ENCODE peak calls at places on chromosomes 11 and 22, in six cellular contexts. R, J, Z, Q, N and B are unnamed samples.

GRCh38 chr11:119108857-119109221 is 1.7 kb downstream of the C2CD2L start:
- DNase-seq in R (no peak), Q (no peak), Z (no peak), N (no peak), J (no peak), B (no peak)

GRCh38 chr11:20155683-20156279 is 4.5 kb downstream of the DBX1 start:
- DNase-seq in N (no peak), R (peak), Q (no peak), J (no peak), Z (no peak), B (no peak)

GRCh38 chr11:113189909-113190667 is 124.3 kb upstream of the TTC12 start:
- DNase-seq in R (no peak), Z (peak), Q (no peak), J (no peak), N (no peak), B (no peak)

GRCh38 chr11:18714443-18714780 is 11.6 kb downstream of the IGSF22 start:
- DNase-seq in Q (no peak), J (no peak), Z (no peak), N (no peak), R (no peak), B (no peak)

GRCh38 chr11:110675548-110675947 is 36.7 kb downstream of the ARHGAP20 start:
- DNase-seq in Q (no peak), Z (no peak), N (no peak), R (no peak), J (no peak), B (no peak)

GRCh38 chr11:121613724-121614123 is 161.0 kb upstream of the SORL1-AS1 start:
- DNase-seq in N (peak), Q (no peak), R (no peak), J (no peak), Z (no peak), B (no peak)

GRCh38 chr22:48754611-48755331 is 1072.9 kb downstream of the BRD1 start:
- DNase-seq in N (no peak), Z (no peak), R (peak), J (no peak), Q (no peak), B (no peak)

GRCh38 chr11:107427569-107428180 is 29.9 kb downstream of the CWF19L2 start:
- DNase-seq in N (no peak), R (no peak), J (no peak), Z (no peak), Q (no peak), B (no peak)

GRCh38 chr11:113587318-113587739 is 112.1 kb upstream of the DRD2 start:
- DNase-seq in R (peak), J (no peak), N (peak), Q (no peak), Z (no peak), B (no peak)

GRCh38 chr11:78438298-78438975 is 20.8 kb upstream of the GAB2 start:
- DNase-seq in J (no peak), R (no peak), Q (no peak), Z (no peak), N (no peak), B (no peak)

GRCh38 chr11:46661836-46662235 is 38.6 kb downstream of the ARHGAP1 start:
- DNase-seq in R (no peak), N (no peak), Z (no peak), J (no peak), Q (no peak), B (no peak)

GRCh38 chr22:42848941-42849340 is 8.1 kb downstream of the ARFGAP3 start:
- DNase-seq in N (no peak), Q (no peak), R (no peak), Z (peak), J (no peak), B (no peak)

GRCh38 chr22:42367980-42368378 is 64.2 kb downstream of the NFAM1 start:
- DNase-seq in Q (no peak), J (no peak), R (no peak), N (no peak), Z (peak), B (no peak)

GRCh38 chr11:126499124-126499752 is 143.8 kb downstream of the ST3GAL4 start:
- DNase-seq in Q (no peak), R (no peak), Z (no peak), J (no peak), N (no peak), B (no peak)

GRCh38 chr22:47328550-47329243 is 566.2 kb downstream of the TBC1D22A start:
- DNase-seq in N (peak), Z (peak), J (no peak), Q (peak), R (no peak), B (no peak)

GRCh38 chr11:60857378-60858232 is 1.9 kb upstream of the PTGDR2 start:
- DNase-seq in N (peak), J (no peak), Q (no peak), Z (no peak), R (no peak), B (no peak)

GRCh38 chr11:72239849-72240460 is 4.0 kb downstream of the PHOX2A start:
- DNase-seq in R (peak), N (no peak), J (no peak), Q (peak), Z (peak), B (no peak)

DNA sequence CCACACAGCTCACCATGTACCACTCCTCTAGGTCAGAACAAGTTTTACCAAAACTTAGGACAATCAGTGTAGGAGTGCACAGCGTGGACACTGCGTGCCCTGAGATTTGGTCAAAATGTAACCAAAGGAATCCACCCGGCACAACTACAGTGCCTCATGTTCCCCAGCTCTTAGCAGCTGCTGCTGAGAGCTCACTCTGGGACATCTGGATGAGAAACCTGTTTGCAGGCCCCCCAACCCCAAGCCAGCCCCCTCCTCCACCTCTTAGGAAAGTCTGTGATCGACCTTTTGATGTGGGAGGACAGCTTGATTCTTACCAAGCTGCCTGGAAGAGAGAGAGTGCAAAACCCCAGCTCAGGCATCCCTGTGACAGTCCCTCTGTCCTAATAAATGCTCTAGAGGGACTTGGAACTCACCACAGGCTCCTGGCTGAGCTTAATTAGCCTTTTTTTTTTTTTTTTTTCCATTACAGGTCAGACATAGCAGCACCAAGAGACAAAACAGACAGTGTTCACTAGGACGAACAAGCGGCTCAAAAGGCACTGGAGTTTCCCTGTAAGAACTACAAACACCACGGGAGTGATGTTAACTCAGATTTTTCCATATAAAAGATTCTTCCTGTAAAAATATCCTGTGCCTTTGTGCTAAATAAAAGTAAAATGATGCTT is 101.2 kb upstream of the AKIP1 start:
- DNase-seq in Q (no peak), N (no peak), R (peak), Z (no peak), J (no peak), B (no peak)
- H3K4me3 ChIP-seq in Q (peak), N (peak), R (peak), Z (peak), J (no peak), B (peak)

GRCh38 chr11:85889676-85890579 is 34.7 kb downstream of the CCDC83 start:
- DNase-seq in R (peak), J (no peak), N (peak), Q (no peak), Z (no peak), B (no peak)

GRCh38 chr11:85886089-85887056 is 31.2 kb downstream of the CCDC83 start:
- DNase-seq in Q (no peak), R (no peak), Z (no peak), J (no peak), N (peak), B (no peak)

GRCh38 chr11:85884581-85885021 is 29.4 kb downstream of the CCDC83 start:
- DNase-seq in N (peak), J (no peak), Q (no peak), Z (no peak), R (no peak), B (no peak)
- H3K27ac ChIP-seq in N (no peak), J (no peak), Q (no peak), Z (no peak), R (no peak), B (no peak)

GRCh38 chr22:39175127-39176066 is 22.9 kb upstream of the CBX7 start:
- DNase-seq in J (no peak), Z (no peak), N (no peak), R (peak), Q (no peak), B (no peak)
- H3K4me3 ChIP-seq in J (no peak), Z (no peak), N (no peak), R (no peak), Q (no peak), B (no peak)

DNA sequence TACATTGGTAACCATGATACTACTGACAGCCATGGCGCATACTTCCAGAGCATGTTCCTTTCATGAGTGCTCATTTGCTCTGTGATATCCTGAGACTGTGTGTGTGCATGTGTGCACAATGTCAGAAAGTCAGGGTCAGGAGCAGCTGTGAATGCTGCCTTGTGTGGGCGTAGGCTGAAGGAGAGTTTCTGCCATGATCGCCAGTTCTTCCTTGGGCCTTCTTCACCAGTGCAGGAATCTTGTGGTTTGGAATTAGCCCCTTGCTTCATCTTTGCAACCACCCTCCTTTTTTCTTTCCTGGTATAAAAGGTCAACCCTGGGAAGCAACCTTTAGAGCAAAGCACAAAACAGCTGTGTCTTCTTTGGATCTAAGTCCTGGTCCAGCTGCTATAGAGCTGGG is 10.3 kb downstream of the TUBA8 start:
- DNase-seq in Q (no peak), N (no peak), R (no peak), J (no peak), Z (no peak), B (no peak)
- H3K27ac ChIP-seq in Q (peak), N (no peak), R (no peak), J (no peak), Z (no peak), B (no peak)

GRCh38 chr11:853682-854448 is 11.2 kb downstream of the TSPAN4 start:
- DNase-seq in J (no peak), Z (no peak), R (no peak), N (no peak), Q (no peak), B (no peak)
- H3K4me3 ChIP-seq in J (no peak), Z (no peak), R (no peak), N (no peak), Q (no peak), B (no peak)

GRCh38 chr22:35312198-35313059 is 12.7 kb downstream of the TOM1 start:
- DNase-seq in Q (no peak), J (no peak), Z (peak), N (peak), R (no peak), B (peak)
- H3K27ac ChIP-seq in Q (peak), J (no peak), Z (peak), N (no peak), R (no peak), B (no peak)

GRCh38 chr11:848988-849824 is 6.6 kb downstream of the TSPAN4 start:
- DNase-seq in Z (no peak), Q (no peak), N (no peak), R (peak), J (no peak), B (no peak)
- H3K4me3 ChIP-seq in Z (no peak), Q (peak), N (peak), R (peak), J (peak), B (no peak)

DNA sequence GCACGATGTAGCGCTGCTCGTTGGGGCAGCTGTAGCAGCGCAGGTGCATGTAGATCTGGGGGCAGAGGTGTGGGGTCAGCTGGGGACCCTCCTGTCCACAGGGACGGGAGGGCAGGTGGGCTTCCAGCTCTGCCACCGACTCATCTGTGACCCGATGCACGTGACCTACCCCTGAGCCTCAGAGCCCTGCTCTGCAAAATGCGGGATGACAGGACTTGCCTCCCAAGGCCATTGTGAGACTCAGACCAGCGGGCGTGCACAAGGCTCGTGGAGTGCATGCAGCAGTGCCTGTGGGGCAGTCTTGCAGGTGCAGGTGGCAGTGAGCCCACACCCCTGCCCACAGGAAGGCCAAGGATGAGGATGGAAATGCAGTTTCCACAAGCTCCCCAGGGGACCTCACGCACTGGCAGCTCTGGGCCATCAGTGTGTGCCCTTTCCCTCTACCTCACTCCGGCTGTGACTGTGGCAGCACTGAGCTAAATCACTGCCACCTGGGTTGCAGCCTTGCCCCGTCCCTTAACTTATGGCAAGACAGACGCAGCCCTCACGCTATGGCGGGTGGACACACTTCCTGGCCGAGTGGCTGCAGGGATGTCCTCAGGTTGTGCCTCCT is 26.7 kb downstream of the TMEM184B start:
- DNase-seq in R (no peak), J (no peak), Z (no peak), Q (no peak), N (no peak), B (no peak)
- H3K27ac ChIP-seq in R (no peak), J (no peak), Z (no peak), Q (peak), N (no peak), B (no peak)

GRCh38 chr11:74777877-74778276 is 29.2 kb downstream of the RNF169 start:
- DNase-seq in Z (no peak), J (no peak), R (no peak), Q (no peak), N (no peak), B (no peak)

GRCh38 chr11:74776546-74776945 is 27.9 kb downstream of the RNF169 start:
- DNase-seq in N (no peak), J (no peak), Z (no peak), R (no peak), Q (no peak), B (no peak)

GRCh38 chr11:74780277-74780870 is 31.7 kb downstream of the RNF169 start:
- DNase-seq in R (no peak), Z (no peak), Q (no peak), J (no peak), N (peak), B (no peak)

GRCh38 chr11:74777038-74777437 is 28.4 kb downstream of the RNF169 start:
- DNase-seq in R (no peak), Z (no peak), N (no peak), Q (no peak), J (no peak), B (no peak)

GRCh38 chr11:74778581-74778980 is 29.9 kb downstream of the RNF169 start:
- DNase-seq in Z (no peak), R (no peak), J (no peak), N (no peak), Q (no peak), B (no peak)
- H3K4me3 ChIP-seq in Z (no peak), R (no peak), J (no peak), N (no peak), Q (no peak), B (no peak)